ENCODE peak calls at places on chromosomes 13 and 19, in four cellular contexts. H is K562, N is osteoblast, V is transverse colon. F is an unnamed sample.

GRCh38 chr13:59415498-59415897 is 748.2 kb downstream of the DIAPH3 start:
- DNase-seq in H (no peak), N (no peak), V (no peak), F (no peak)

GRCh38 chr19:1748115-1748702 is 5.1 kb upstream of the ONECUT3 start:
- DNase-seq in H (no peak), N (no peak), V (peak; percentile 44), F (peak; percentile 86)

GRCh38 chr19:35909684-35910035 is 1.6 kb upstream of the TYROBP start:
- DNase-seq in H (no peak), N (no peak), V (no peak), F (no peak)

GRCh38 chr19:920051-920857 is 3.1 kb downstream of the KISS1R start:
- DNase-seq in H (no peak), N (peak; percentile 87), V (no peak), F (peak; percentile 93)

GRCh38 chr19:5138606-5139594 is 170.0 kb downstream of the KDM4B start:
- DNase-seq in H (peak; percentile 34), N (peak; percentile 99), V (peak; percentile 71), F (no peak)

GRCh38 chr13:64457976-64458375 is 2772.2 kb downstream of the PCDH9 start:
- DNase-seq in H (no peak), N (no peak), V (no peak), F (no peak)

GRCh38 chr19:11445141-11445540 is 9.7 kb downstream of the PRKCSH start:
- DNase-seq in H (no peak), N (peak; percentile 34), V (no peak), F (peak; percentile 43)

GRCh38 chr13:31045621-31046081 is 113.2 kb downstream of the TEX26 start:
- DNase-seq in H (peak; percentile 40), N (peak; percentile 95), V (peak; percentile 83), F (no peak)

GRCh38 chr13:39025433-39025839 is 12.5 kb downstream of the PROSER1 start:
- DNase-seq in H (no peak), N (no peak), V (peak; percentile 15), F (no peak)

GRCh38 chr13:98782654-98783053 is 30.2 kb upstream of the SLC15A1 start:
- DNase-seq in H (no peak), N (peak; percentile 82), V (no peak), F (no peak)

GRCh38 chr13:79648191-79648590 is 167.2 kb downstream of the NDFIP2 start:
- DNase-seq in H (no peak), N (no peak), V (no peak), F (no peak)

GRCh38 chr13:85825454-85825853 is 26.2 kb upstream of the SLITRK6 start:
- DNase-seq in H (no peak), N (no peak), V (no peak), F (no peak)

DNA sequence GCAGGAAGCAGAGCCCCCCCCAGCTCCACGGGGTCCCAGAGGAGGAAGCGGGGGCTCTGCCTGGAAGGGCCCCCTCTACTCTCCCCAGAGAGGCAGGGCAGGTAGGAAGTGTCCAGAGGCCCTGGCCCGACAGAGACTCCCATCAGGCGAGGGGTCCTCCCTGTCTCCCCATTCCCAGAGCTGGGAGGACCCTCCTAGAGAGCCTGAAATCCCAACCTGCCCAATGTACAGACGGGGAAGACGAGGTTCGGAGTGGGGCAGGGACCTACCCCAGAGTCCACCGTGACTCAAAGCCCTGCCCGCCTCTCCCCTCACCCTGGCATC is 1.1 kb downstream of the TLE2 start:
- DNase-seq in H (no peak), N (peak; percentile 86), V (peak; percentile 59), F (peak; percentile 63)
- H3K4me3 ChIP-seq in H (no peak overlapping the region), N (no peak overlapping the region), V (no peak overlapping the region), F (peak overlapping the region; percentile 56)

GRCh38 chr13:104837756-104838155 is 1697.7 kb downstream of the EFNB2 start:
- DNase-seq in H (no peak), N (no peak), V (no peak), F (no peak)
- H3K27me3 ChIP-seq in H (no peaks in the 10 kb centered on the region), N (no peaks in the 10 kb centered on the region), V (no peaks in the 10 kb centered on the region), F (no peaks in the 10 kb centered on the region)

GRCh38 chr13:40233731-40234195 is 432.7 kb downstream of the FOXO1 start:
- DNase-seq in H (no peak), N (no peak), V (no peak), F (no peak)
- H3K4me3 ChIP-seq in H (no peak overlapping the region), N (no peak overlapping the region), V (no peak overlapping the region), F (no peak overlapping the region)

GRCh38 chr19:30387311-30388115 is 15.3 kb downstream of the ZNF536 start:
- DNase-seq in H (no peak), N (no peak), V (no peak), F (no peak)
- H3K27me3 ChIP-seq in H (no peaks in the 10 kb centered on the region), N (no peaks in the 10 kb centered on the region), V (no peaks in the 10 kb centered on the region), F (peaks cover 2% of the 10 kb centered on the region)

DNA sequence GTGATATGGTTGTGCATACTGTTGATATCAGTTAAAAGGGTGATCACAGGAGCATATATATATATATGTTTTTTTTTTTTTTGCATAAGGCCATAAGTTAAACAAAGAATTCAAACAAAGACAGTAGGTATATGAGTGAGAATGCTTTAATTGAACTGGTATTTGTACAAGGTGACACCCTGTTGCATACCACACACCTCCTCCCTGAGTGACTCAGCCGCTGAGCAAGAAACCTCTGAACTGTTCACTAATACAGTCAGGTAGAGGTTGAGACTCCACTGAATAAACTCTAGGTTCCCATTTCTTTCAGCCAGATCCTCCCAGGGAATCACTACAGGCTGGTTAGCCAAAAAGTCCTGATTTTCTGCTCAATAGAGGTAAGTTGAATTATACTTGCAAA is at the start of gene SCEL:
- DNase-seq in H (no peak), N (no peak), V (no peak), F (no peak)
- H3K4me3 ChIP-seq in H (no peak within 1 kb of the TSS), N (no peak within 1 kb of the TSS), V (no peak within 1 kb of the TSS), F (no peak within 1 kb of the TSS)

DNA sequence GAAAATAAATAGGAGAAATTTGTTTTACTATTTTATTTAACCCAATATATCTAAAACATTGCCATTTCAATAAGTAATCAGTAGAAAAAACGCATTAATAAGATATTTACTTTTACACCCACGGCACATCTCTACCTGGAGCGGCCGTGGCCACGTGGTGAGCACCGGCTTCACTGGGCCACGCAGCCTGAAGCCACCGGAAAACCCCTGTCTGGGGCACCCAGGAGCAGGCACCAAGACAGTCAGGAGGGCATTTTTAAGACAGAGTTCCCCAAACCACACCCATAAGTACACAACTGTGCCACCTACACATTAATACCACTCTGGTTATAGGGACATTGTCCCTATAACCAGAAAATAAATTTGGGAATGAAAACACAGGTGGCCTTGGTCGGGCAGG is 80.9 kb downstream of the SPACA7 start:
- DNase-seq in H (no peak), N (peak; percentile 50), V (no peak), F (peak; percentile 47)
- H3K27me3 ChIP-seq in H (peaks cover 15% of the 10 kb centered on the region), N (no peaks in the 10 kb centered on the region), V (no peaks in the 10 kb centered on the region), F (no peaks in the 10 kb centered on the region)

GRCh38 chr13:82655518-82655855 is 1226.8 kb downstream of the SLITRK1 start:
- DNase-seq in H (no peak), N (no peak), V (no peak), F (no peak)

GRCh38 chr13:82654143-82654542 is 1228.1 kb downstream of the SLITRK1 start:
- DNase-seq in H (no peak), N (no peak), V (no peak), F (no peak)

GRCh38 chr13:82657471-82657870 is 1224.8 kb downstream of the SLITRK1 start:
- DNase-seq in H (no peak), N (no peak), V (no peak), F (no peak)

GRCh38 chr13:82654851-82655517 is 1227.3 kb downstream of the SLITRK1 start:
- DNase-seq in H (no peak), N (no peak), V (peak; percentile 15), F (no peak)
- H3K4me3 ChIP-seq in H (no peak overlapping the region), N (no peak overlapping the region), V (no peak overlapping the region), F (no peak overlapping the region)

DNA sequence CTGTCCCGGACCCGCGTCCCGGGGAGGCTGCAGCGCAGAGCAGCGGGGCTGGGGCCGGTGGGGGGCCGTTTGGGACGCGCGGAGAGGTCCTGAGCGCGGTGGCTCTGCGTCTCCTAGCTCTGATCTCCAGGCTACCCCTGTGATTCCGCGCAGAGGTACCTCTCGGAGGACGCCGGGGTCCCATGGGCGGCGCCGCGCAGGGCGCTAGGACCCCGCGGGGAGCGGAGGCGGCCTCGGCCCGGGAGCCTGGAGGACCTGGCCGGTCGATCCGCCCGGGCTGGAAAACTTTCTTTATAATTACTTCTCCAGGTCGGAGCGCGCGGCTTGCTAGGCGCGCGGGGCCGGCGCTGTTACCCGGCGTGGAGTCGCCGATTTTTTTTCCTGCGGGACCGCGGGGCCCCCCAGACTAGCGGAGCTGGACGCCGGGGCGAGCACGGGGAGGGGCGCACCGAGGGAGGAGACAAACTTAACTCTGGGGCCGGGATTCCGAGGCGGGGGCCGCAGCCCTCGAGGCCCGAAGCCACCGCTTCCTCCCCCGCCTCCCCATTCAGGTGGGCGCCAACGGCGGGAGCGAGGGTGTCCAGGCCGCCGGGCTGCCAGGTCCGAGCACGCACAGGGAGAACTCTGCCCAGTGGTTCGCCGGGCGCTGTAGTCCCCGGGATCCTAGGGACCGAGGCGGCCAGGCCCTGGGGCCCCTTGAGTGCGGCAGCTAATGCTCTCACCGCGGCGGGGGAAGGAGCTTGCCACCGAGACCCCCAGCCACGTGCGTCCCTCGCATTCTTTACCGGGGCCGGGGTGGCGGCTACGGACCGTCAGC is 848 bp upstream of the CEBPA start:
- DNase-seq in H (no peak), N (peak; percentile 96), V (peak; percentile 59), F (peak; percentile 89)
- H3K27me3 ChIP-seq in H (no peaks in the 10 kb centered on the region), N (peaks cover 52% of the 10 kb centered on the region), V (peaks cover 9% of the 10 kb centered on the region), F (peaks cover 44% of the 10 kb centered on the region)

GRCh38 chr13:33235564-33235963 is 50.0 kb downstream of the STARD13 start:
- DNase-seq in H (no peak), N (no peak), V (no peak), F (no peak)
- H3K4me3 ChIP-seq in H (no peak overlapping the region), N (no peak overlapping the region), V (no peak overlapping the region), F (no peak overlapping the region)